ENCODE peak calls at places on chromosomes 13 and 19, in five cellular contexts. S, Z, P, A and M are unnamed samples.

GRCh38 chr13:78958019-78958418 is 299.1 kb upstream of the OBI1 start:
- DNase-seq in S (no peak), Z (no peak), P (no peak), A (no peak), M (no peak)

GRCh38 chr19:19269952-19270694 is 3.0 kb downstream of the TM6SF2 start:
- DNase-seq in S (no peak), Z (no peak), P (no peak), A (no peak), M (no peak)

GRCh38 chr13:105773241-105773640 is 762.2 kb downstream of the EFNB2 start:
- DNase-seq in S (no peak), Z (no peak), P (no peak), A (no peak), M (no peak)

GRCh38 chr13:20363162-20363561 is 131.0 kb upstream of the GJB6 start:
- DNase-seq in S (no peak), Z (no peak), P (no peak), A (no peak), M (no peak)

GRCh38 chr19:39351537-39352037 is 9.4 kb downstream of the SAMD4B start:
- DNase-seq in S (no peak), Z (no peak), P (no peak), A (peak), M (no peak)

GRCh38 chr19:29550896-29551295 is 25.1 kb downstream of the VSTM2B start:
- DNase-seq in S (no peak), Z (no peak), P (no peak), A (no peak), M (no peak)

GRCh38 chr13:85601526-85601925 is 197.7 kb downstream of the SLITRK6 start:
- DNase-seq in S (no peak), Z (no peak), P (no peak), A (no peak), M (no peak)

GRCh38 chr19:10226376-10227214 is 4.5 kb downstream of the S1PR2 start:
- DNase-seq in S (peak), Z (no peak), P (no peak), A (peak), M (no peak)

GRCh38 chr13:33006646-33007045 is 9.6 kb upstream of the KL start:
- DNase-seq in S (no peak), Z (no peak), P (no peak), A (no peak), M (no peak)

GRCh38 chr19:29971648-29972047 is 29.6 kb downstream of the URI1 start:
- DNase-seq in S (no peak), Z (no peak), P (no peak), A (no peak), M (no peak)

GRCh38 chr19:16801599-16801998 is 27.6 kb upstream of the SIN3B start:
- DNase-seq in S (no peak), Z (no peak), P (peak), A (peak), M (no peak)

GRCh38 chr19:5926641-5927438 is 12.8 kb downstream of the CAPS start:
- DNase-seq in S (peak), Z (no peak), P (peak), A (no peak), M (no peak)

GRCh38 chr13:36712785-36713184 is 39.0 kb downstream of the SERTM1 start:
- DNase-seq in S (no peak), Z (no peak), P (peak), A (peak), M (no peak)

GRCh38 chr13:26163812-26164211 is 58.3 kb downstream of the RNF6 start:
- DNase-seq in S (no peak), Z (no peak), P (no peak), A (no peak), M (no peak)